ENCODE peak calls at places on chromosome 5, in five cellular contexts. L is DND-41; D is CD8-positive, alpha-beta T cell; Q is right lobe of liver; T is SK-N-SH. M is an unnamed sample.

GRCh38 chr5:17438027-17438426 is 60.0 kb upstream of the TAF11L2 start:
- DNase-seq in L (no peak), D (no peak), T (no peak), Q (no peak), M (no peak)

GRCh38 chr5:131296213-131296672 is 32.4 kb downstream of the CDC42SE2 start:
- DNase-seq in Q (no peak), T (no peak), L (no peak), D (no peak), M (no peak)

GRCh38 chr5:66788556-66788955 is 192.4 kb downstream of the MAST4 start:
- DNase-seq in L (no peak), D (no peak), Q (peak; percentile 23), T (no peak), M (no peak)

GRCh38 chr5:139514486-139514856 is 31.9 kb upstream of the STING1 start:
- DNase-seq in T (no peak), L (no peak), Q (no peak), D (no peak), M (no peak)

GRCh38 chr5:61311056-61311455 is 21.0 kb upstream of the ZSWIM6 start:
- DNase-seq in D (no peak), L (no peak), Q (no peak), T (no peak), M (no peak)

GRCh38 chr5:148541054-148541835 is 113.1 kb downstream of the HTR4 start:
- DNase-seq in L (no peak), Q (no peak), D (no peak), T (no peak), M (no peak)

GRCh38 chr5:167763772-167764171 is 527.7 kb upstream of the WWC1 start:
- DNase-seq in T (no peak), Q (no peak), L (no peak), D (no peak), M (no peak)

GRCh38 chr5:180140627-180141006 is 68.4 kb downstream of the RASGEF1C start:
- DNase-seq in Q (no peak), L (no peak), D (no peak), T (peak; percentile 30), M (no peak)

GRCh38 chr5:171152382-171152781 is 156.7 kb upstream of the TLX3 start:
- DNase-seq in Q (no peak), L (no peak), T (peak; percentile 17), D (no peak), M (no peak)

GRCh38 chr5:62608529-62609511 is 30.2 kb downstream of the LRRC70 start:
- DNase-seq in L (no peak), D (no peak), Q (no peak), T (no peak), M (no peak)

DNA sequence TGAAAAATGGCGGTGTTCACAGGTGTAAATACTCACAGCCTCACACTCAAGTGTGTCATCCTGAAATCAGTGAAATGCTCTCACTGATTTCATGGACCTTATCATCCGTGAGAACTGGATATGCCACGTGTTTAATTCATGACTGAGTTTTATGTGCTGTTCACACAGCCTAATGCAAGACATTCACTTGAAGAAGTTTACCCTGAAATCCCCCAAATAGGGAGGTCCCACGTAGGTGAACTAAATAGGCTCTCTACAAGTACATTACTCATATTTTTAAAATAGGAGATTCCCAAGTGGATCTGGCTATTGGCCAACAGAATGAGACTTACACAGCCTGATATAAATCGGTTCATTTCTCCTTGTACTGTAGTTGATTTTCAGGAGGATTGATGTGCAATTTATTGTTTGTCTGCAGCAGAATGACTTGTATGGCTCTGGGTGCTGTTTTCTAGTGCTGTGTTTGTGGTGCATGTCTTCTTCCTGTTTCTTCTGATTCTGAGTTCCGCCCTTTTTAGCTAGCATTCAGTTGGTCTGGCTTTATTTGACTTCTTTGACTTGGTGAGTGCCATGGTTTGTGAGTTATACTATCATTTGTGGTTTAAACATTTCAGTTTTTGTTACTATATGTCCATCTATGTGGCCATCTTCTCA is 25.1 kb downstream of the TRIO start:
- DNase-seq in T (no peak), L (no peak), Q (no peak), D (no peak), M (no peak)
- H3K4me1 ChIP-seq in T (peaks cover 17% of the 10 kb centered on the region), L (no peaks in the 10 kb centered on the region), Q (peaks cover 46% of the 10 kb centered on the region), D (no peaks in the 10 kb centered on the region), M (peaks cover 86% of the 10 kb centered on the region)

DNA sequence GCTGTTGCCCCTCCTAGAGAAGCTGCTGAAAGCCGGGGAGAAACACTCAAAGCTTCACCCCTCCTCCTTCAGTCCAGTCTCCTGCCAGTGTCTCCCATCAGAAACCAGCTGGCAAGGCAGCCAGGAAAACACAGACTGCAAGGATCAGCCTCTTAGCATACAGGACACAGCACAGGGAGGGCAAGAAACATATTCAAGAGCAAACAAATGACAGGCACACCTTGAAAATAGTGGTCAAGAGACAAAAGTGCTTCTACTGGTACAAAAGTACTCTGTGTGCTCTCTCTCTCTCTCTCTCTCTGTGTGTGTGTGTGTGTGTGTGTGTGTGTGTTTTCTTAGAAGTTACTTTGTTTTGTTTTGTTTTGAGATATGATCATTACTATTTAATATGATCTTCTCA is 227.2 kb downstream of the RAB3C start:
- DNase-seq in T (no peak), Q (no peak), L (no peak), D (no peak), M (no peak)
- H3K4me3 ChIP-seq in T (no peak overlapping the region), Q (no peak overlapping the region), L (no peak overlapping the region), D (no peak overlapping the region), M (no peak overlapping the region)

GRCh38 chr5:58764199-58764598 is 181.3 kb downstream of the RAB3C start:
- DNase-seq in Q (no peak), D (no peak), T (no peak), L (no peak), M (no peak)
- TF ChIP-seq CTCF in Q (no peak), D (no peak), T (no peak), L (no peak), M (no peak)

DNA sequence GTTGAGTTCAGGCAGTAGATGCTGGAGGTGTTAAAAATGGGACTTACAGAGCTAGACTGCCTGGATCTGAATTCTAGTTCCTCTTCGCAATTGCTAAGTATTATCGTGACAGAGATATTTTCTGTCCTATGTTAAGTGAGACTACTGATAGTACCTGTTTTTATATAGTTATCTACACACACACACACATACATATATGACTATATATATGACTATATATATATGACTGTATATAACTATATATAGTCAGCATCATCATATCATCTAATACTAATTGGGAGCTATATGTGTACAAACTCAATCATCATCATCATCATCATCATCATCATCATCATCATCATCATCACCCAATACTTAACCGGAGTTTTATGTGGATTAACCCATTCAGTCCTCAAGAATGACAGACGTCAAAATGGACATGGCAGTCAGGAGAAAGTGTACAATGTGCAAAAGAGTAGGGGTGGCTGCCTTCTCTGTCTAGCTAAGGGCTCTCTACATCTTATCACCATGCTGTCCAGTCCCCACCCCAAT is 7.3 kb downstream of the PIK3R1 start:
- DNase-seq in D (no peak), T (no peak), Q (no peak), L (no peak), M (no peak)
- H3K4me1 ChIP-seq in D (peaks cover 67% of the 10 kb centered on the region), T (peaks cover 12% of the 10 kb centered on the region), Q (peaks cover 92% of the 10 kb centered on the region), L (peaks cover 48% of the 10 kb centered on the region), M (peaks cover 77% of the 10 kb centered on the region)

DNA sequence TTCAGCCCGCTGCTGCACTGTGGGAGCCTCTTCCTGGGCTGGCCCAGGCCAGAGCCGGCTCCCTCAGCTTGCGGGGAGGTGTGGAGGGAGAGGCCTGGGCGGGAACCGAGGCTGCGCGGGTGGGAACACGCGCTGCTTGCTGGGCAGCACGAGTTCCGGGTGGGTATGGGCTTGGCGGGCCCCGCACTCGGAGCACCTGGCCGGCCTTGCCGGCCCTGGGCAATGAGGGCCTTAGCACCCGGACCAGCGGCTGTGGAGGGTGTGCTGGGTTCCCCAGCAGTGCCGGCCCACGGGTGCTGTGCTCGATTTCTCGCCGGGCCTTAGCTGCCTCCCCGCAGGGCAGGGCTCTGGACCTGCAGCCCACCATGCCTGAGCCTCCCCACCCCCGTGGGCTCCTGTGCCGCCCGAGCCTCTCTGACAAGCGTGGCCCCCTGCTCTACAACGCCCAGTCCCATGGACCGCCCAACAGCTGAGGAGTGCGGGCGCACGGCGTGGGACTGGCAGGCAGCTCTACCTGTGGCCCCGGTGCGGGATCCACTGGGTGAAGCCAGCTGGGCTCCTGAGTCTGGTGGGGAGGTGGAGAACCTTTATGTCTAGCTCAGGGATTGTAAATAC is 1366.4 kb upstream of the NUDT12 start:
- DNase-seq in L (no peak), T (no peak), D (no peak), Q (no peak), M (peak; percentile 66)
- H3K4me3 ChIP-seq in L (no peak overlapping the region), T (no peak overlapping the region), D (no peak overlapping the region), Q (no peak overlapping the region), M (no peak overlapping the region)

GRCh38 chr5:35440409-35440808 is 177.3 kb upstream of the SPEF2 start:
- DNase-seq in Q (no peak), L (no peak), D (no peak), T (no peak), M (no peak)
- TF ChIP-seq CTCF in Q (no peak), L (no peak), D (no peak), T (no peak), M (no peak)

DNA sequence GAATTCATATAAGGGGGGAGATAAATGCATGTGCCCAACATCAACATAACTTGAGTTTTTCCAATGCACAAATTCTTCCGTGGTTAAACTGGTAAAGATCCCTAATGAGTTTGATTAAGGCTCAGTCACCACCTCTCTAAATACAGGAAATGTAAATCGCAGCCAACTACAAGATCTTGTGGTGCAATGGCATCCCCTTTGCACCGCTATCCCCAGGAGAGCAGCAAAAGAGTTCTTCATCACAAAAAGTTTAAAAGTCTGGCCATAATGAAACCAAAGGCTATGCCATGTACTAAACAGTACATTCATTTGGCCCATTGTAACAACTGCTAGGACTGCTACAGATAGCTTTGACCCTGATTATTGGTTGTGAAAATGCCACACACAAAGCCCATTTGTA is 44.6 kb downstream of the ZNF608 start:
- DNase-seq in T (no peak), Q (no peak), L (no peak), D (no peak), M (no peak)
- H3K4me1 ChIP-seq in T (peaks cover 28% of the 10 kb centered on the region), Q (no peaks in the 10 kb centered on the region), L (peaks cover 10% of the 10 kb centered on the region), D (no peaks in the 10 kb centered on the region), M (peaks cover 37% of the 10 kb centered on the region)

DNA sequence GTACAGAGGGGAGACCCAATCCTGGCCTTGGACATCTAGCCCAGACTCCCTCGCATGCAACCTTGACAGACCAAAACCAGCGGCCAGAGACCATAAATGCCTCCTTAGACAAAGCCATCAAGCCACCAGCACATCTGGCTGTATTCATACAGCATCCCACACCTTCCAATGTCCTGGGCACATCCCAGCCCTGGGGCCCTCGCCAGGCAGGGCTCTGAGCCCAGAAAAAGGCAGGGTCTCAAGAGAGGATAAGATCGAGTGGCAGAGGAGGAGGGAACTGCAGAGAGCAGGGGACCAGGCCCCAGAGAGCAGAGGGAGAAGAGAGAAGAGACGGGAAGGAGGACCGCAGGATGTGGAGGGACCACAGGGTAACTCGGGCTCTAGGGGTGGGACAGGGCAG is 45.4 kb downstream of the CAMK2A start:
- DNase-seq in D (no peak), L (no peak), Q (no peak), T (no peak), M (peak; percentile 20)
- H3K4me3 ChIP-seq in D (no peak overlapping the region), L (no peak overlapping the region), Q (no peak overlapping the region), T (no peak overlapping the region), M (no peak overlapping the region)